ENCODE peak calls at places on chromosome 14, in nine cellular contexts. Z, K, Y, J, C, A, E, V and D are unnamed samples.

GRCh38 chr14:24390696-24391468 is 7.9 kb upstream of the NYNRIN start:
- DNase-seq in Z (no peak), K (no peak), Y (no peak), J (no peak), C (no peak), A (no peak), E (no peak), V (no peak), D (no peak)

GRCh38 chr14:50524071-50524470 is 8.3 kb downstream of the MAP4K5 start:
- DNase-seq in Z (no peak), K (no peak), Y (no peak), J (no peak), C (no peak), A (no peak), E (no peak), V (no peak), D (no peak)

GRCh38 chr14:57918791-57919190 is 52.9 kb upstream of the SLC35F4 start:
- DNase-seq in Z (no peak), K (no peak), Y (no peak), J (no peak), C (no peak), A (no peak), E (no peak), V (no peak), D (no peak)

GRCh38 chr14:67892466-67893120 is 73.0 kb downstream of the RAD51B start:
- DNase-seq in Z (no peak), K (no peak), Y (no peak), J (no peak), C (no peak), A (no peak), E (peak; percentile 28), V (no peak), D (no peak)

GRCh38 chr14:53493310-53493709 is 340.2 kb upstream of the DDHD1 start:
- DNase-seq in Z (no peak), K (no peak), Y (no peak), J (no peak), C (no peak), A (no peak), E (no peak), V (no peak), D (no peak)

GRCh38 chr14:100025111-100025510 is 40.1 kb upstream of the EVL start:
- DNase-seq in Z (no peak), K (no peak), Y (no peak), J (peak; percentile 21), C (no peak), A (no peak), E (no peak), V (peak; percentile 31), D (no peak)

GRCh38 chr14:25150934-25151790 is 101.2 kb upstream of the STXBP6 start:
- DNase-seq in Z (peak; percentile 40), K (no peak), Y (no peak), J (no peak), C (no peak), A (peak; percentile 53), E (peak; percentile 20), V (peak; percentile 91), D (no peak)

GRCh38 chr14:50039734-50040400 is 76.5 kb downstream of the VCPKMT start:
- DNase-seq in Z (no peak), K (no peak), Y (no peak), J (no peak), C (no peak), A (no peak), E (no peak), V (peak; percentile 84), D (peak; percentile 84)

GRCh38 chr14:85483037-85483436 is 46.9 kb upstream of the FLRT2 start:
- DNase-seq in Z (no peak), K (no peak), Y (no peak), J (no peak), C (no peak), A (no peak), E (no peak), V (no peak), D (no peak)